ENCODE peak calls at places on chromosome 14, in eight cellular contexts. I, T, M, V, K, U, D and S are unnamed samples. For H3K27me3 and H3K9me3, the result is how much of the 10 kb centered on the place peaks cover.

GRCh38 chr14:55370883-55371455 is 40.7 kb downstream of the ATG14 start:
- DNase-seq in T (no peak), K (no peak), D (no peak), M (no peak), I (no peak), U (no peak), V (no peak), S (no peak)

GRCh38 chr14:56198438-56198837 is 80.2 kb downstream of the PELI2 start:
- DNase-seq in T (no peak), U (no peak), D (no peak), K (no peak), I (no peak), V (no peak), M (no peak), S (no peak)

GRCh38 chr14:98323850-98324249 is 948.1 kb downstream of the BCL11B start:
- DNase-seq in D (peak), M (no peak), K (no peak), I (no peak), T (no peak), U (no peak), V (no peak), S (no peak)

GRCh38 chr14:78425332-78425731 is 255.2 kb downstream of the NRXN3 start:
- DNase-seq in U (no peak), I (no peak), V (no peak), T (no peak), M (no peak), K (no peak), D (no peak), S (no peak)

GRCh38 chr14:95518045-95518751 is 1.7 kb upstream of the SYNE3 start:
- DNase-seq in D (peak), K (no peak), V (peak), T (no peak), I (no peak), M (no peak), U (no peak), S (no peak)

GRCh38 chr14:21090194-21090939 is 8.1 kb downstream of the ZNF219 start:
- DNase-seq in I (no peak), M (no peak), D (no peak), T (no peak), V (peak), K (peak), U (peak), S (no peak)

GRCh38 chr14:101151226-101151929 is 247.9 kb upstream of the RTL1 start:
- DNase-seq in I (no peak), T (no peak), D (peak), M (peak), V (no peak), U (no peak), K (no peak), S (peak)

GRCh38 chr14:59299731-59300130 is 111.3 kb downstream of the DAAM1 start:
- DNase-seq in T (no peak), I (no peak), M (no peak), D (no peak), K (no peak), V (no peak), U (no peak), S (no peak)

DNA sequence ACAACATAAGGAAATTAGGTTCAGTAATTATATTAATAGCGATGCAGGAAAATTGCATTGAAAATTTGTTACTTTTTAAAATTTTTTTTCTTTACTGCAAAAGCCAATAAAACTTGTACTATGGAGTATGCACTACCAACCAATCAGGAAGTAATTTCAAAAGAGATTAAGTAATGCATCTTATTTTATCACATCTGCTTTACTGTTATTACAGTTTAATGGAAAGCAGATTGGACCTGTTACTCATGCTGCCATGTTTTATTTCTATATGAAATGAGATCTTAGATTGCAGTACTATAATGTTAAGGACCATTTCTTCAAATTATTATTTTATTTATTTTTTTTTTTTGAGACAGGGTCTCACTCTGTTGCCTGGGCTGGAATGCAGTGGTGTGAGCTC is 1.7 kb upstream of the STRN3 start:
- DNase-seq in M (no peak), V (no peak), D (no peak), I (no peak), T (no peak), K (no peak), U (no peak), S (no peak)
- H3K4me3 ChIP-seq in M (peak), V (no peak), D (no peak), I (no peak), T (no peak), K (no peak), U (no peak), S (no peak)

GRCh38 chr14:103538291-103539055 is 9.5 kb downstream of the TRMT61A start:
- DNase-seq in M (no peak), D (no peak), V (peak), K (peak), U (no peak), T (no peak), I (no peak), S (no peak)
- H3K27me3 ChIP-seq in M (under half), D (under half), V (under half), K (under half), U (under half), T (under half), I (under half), S (under half)

GRCh38 chr14:27506272-27506671 is 908.4 kb upstream of the NOVA1 start:
- DNase-seq in V (no peak), K (no peak), M (no peak), U (no peak), T (no peak), D (no peak), I (no peak), S (no peak)
- H3K9me3 ChIP-seq in V (half or more), K (under half), M (under half), U (under half), T (under half), D (under half), I (under half), S (under half)

GRCh38 chr14:75513911-75514672 is 8.2 kb upstream of the BATF start:
- DNase-seq in T (no peak), V (no peak), I (no peak), M (no peak), D (no peak), U (no peak), K (no peak), S (no peak)

GRCh38 chr14:75519394-75519793 is 2.9 kb upstream of the BATF start:
- DNase-seq in D (no peak), M (no peak), T (no peak), K (no peak), I (no peak), V (no peak), U (no peak), S (no peak)

GRCh38 chr14:75518625-75519024 is 3.6 kb upstream of the BATF start:
- DNase-seq in U (no peak), D (no peak), M (peak), I (no peak), V (no peak), K (no peak), T (no peak), S (no peak)

GRCh38 chr14:75514673-75515630 is 7.3 kb upstream of the BATF start:
- DNase-seq in T (no peak), D (no peak), I (no peak), U (no peak), K (no peak), V (peak), M (no peak), S (peak)

GRCh38 chr14:75515631-75515999 is 6.7 kb upstream of the BATF start:
- DNase-seq in V (peak), T (no peak), K (no peak), D (no peak), U (no peak), I (no peak), M (no peak), S (no peak)
- H3K4me3 ChIP-seq in V (peak), T (peak), K (no peak), D (no peak), U (no peak), I (no peak), M (no peak), S (no peak)

DNA sequence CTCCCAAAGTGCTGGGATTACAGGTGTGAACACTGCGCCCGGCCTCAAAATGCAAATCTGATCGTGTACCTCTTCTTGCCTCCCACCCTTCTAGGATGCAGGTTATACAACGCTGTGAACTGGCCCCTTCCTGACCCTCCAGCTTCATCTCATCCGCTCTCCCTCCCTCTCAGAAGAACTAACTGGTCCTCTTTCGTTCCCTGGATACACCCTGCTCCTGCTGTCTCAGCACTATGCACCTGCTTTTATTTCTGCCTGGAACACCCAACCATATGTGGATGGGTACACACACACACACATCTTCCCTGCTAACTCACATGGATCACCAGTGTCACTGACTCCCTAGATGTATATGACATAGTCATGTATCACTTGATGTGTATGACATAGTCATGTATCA is 56.1 kb upstream of the VASH1 start:
- DNase-seq in K (no peak), I (no peak), M (no peak), D (no peak), U (no peak), V (no peak), T (no peak), S (no peak)
- H3K27me3 ChIP-seq in K (under half), I (under half), M (under half), D (under half), U (under half), V (under half), T (under half), S (under half)

DNA sequence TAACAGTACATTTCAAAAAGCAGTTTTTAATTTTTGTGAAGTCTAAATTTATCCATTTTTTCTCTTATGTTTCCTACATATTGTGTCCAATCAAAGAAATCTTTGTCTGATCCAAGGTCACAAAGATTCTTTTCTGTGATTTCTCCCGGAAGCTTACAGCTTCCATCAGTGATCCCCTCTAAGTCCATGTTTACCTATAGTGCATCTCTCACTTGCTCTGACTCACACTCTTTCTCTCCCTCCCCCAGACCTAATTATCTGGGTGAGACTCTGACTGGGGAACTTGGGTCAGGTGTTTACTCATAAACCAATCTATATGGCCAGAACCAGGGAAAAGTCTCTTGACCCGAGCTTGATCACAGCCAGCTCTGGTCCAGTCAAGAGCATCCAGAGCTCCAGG is 224.4 kb downstream of the SPTSSA start:
- DNase-seq in V (no peak), K (no peak), U (no peak), M (no peak), T (no peak), I (no peak), D (no peak), S (no peak)
- H3K9me3 ChIP-seq in V (under half), K (under half), U (under half), M (under half), T (under half), I (under half), D (under half), S (under half)

GRCh38 chr14:91508105-91508504 is 2.0 kb downstream of the PPP4R3A start:
- DNase-seq in K (no peak), V (no peak), M (no peak), D (no peak), T (no peak), U (no peak), I (no peak), S (no peak)
- H3K4me3 ChIP-seq in K (peak), V (peak), M (peak), D (peak), T (peak), U (peak), I (peak), S (peak)